ENCODE peak calls at places on chromosomes 12 and 14, in ten cellular contexts. One of them, this sample, is unnamed.

GRCh38 chr12:15180975-15181683 is 40.1 kb downstream of the RERG start:
- DNase-seq in tibial nerve: no peak
- DNase-seq in esophagus squamous epithelium: no peak
- DNase-seq in ovary: no peak
- DNase-seq in Peyer's patch: no peak
- DNase-seq in adrenal gland: no peak
- DNase-seq in sigmoid colon: no peak
- DNase-seq in breast epithelium: no peak
- DNase-seq in stomach: no peak
- DNase-seq in transverse colon: no peak
- DNase-seq in this sample: no peak

GRCh38 chr12:120314220-120314619 is 12.1 kb downstream of the SIRT4 start:
- DNase-seq in Peyer's patch: no peak
- DNase-seq in adrenal gland: no peak
- DNase-seq in transverse colon: no peak
- DNase-seq in sigmoid colon: no peak
- DNase-seq in ovary: no peak
- DNase-seq in stomach: no peak
- DNase-seq in breast epithelium: no peak
- DNase-seq in tibial nerve: no peak
- DNase-seq in esophagus squamous epithelium: no peak
- DNase-seq in this sample: no peak

GRCh38 chr14:77009014-77009413 is 19.5 kb downstream of the IRF2BPL start:
- DNase-seq in tibial nerve: no peak
- DNase-seq in adrenal gland: no peak
- DNase-seq in esophagus squamous epithelium: no peak
- DNase-seq in transverse colon: no peak
- DNase-seq in sigmoid colon: no peak
- DNase-seq in Peyer's patch: no peak
- DNase-seq in stomach: no peak
- DNase-seq in ovary: no peak
- DNase-seq in breast epithelium: peak; percentile 48
- DNase-seq in this sample: no peak

GRCh38 chr14:99668307-99668997 is 15.6 kb upstream of the CYP46A1 start:
- DNase-seq in adrenal gland: no peak
- DNase-seq in tibial nerve: no peak
- DNase-seq in sigmoid colon: no peak
- DNase-seq in ovary: no peak
- DNase-seq in stomach: no peak
- DNase-seq in esophagus squamous epithelium: no peak
- DNase-seq in Peyer's patch: no peak
- DNase-seq in breast epithelium: no peak
- DNase-seq in transverse colon: no peak
- DNase-seq in this sample: no peak

GRCh38 chr14:85565862-85566296 is 35.9 kb downstream of the FLRT2 start:
- DNase-seq in ovary: no peak
- DNase-seq in sigmoid colon: no peak
- DNase-seq in Peyer's patch: no peak
- DNase-seq in adrenal gland: no peak
- DNase-seq in transverse colon: no peak
- DNase-seq in breast epithelium: no peak
- DNase-seq in tibial nerve: no peak
- DNase-seq in stomach: no peak
- DNase-seq in esophagus squamous epithelium: no peak
- DNase-seq in this sample: peak; percentile 24

GRCh38 chr12:89567691-89568239 is 41.9 kb upstream of the POC1B start:
- DNase-seq in transverse colon: no peak
- DNase-seq in tibial nerve: no peak
- DNase-seq in Peyer's patch: no peak
- DNase-seq in breast epithelium: no peak
- DNase-seq in stomach: no peak
- DNase-seq in sigmoid colon: no peak
- DNase-seq in ovary: no peak
- DNase-seq in esophagus squamous epithelium: no peak
- DNase-seq in adrenal gland: no peak
- DNase-seq in this sample: no peak

GRCh38 chr14:50318031-50318626 is 6.0 kb downstream of the DMAC2L start:
- DNase-seq in transverse colon: no peak
- DNase-seq in esophagus squamous epithelium: no peak
- DNase-seq in sigmoid colon: no peak
- DNase-seq in Peyer's patch: no peak
- DNase-seq in ovary: no peak
- DNase-seq in tibial nerve: no peak
- DNase-seq in breast epithelium: no peak
- DNase-seq in adrenal gland: no peak
- DNase-seq in stomach: no peak
- DNase-seq in this sample: no peak

GRCh38 chr12:131759176-131759575 is 48.3 kb downstream of the SFSWAP start:
- DNase-seq in tibial nerve: no peak
- DNase-seq in breast epithelium: no peak
- DNase-seq in Peyer's patch: no peak
- DNase-seq in stomach: no peak
- DNase-seq in adrenal gland: no peak
- DNase-seq in transverse colon: no peak
- DNase-seq in sigmoid colon: no peak
- DNase-seq in ovary: no peak
- DNase-seq in esophagus squamous epithelium: no peak
- DNase-seq in this sample: no peak

GRCh38 chr12:54304187-54304810 is 3.5 kb upstream of the NFE2 start:
- DNase-seq in stomach: peak; percentile 88
- DNase-seq in transverse colon: peak; percentile 69
- DNase-seq in Peyer's patch: peak; percentile 81
- DNase-seq in adrenal gland: peak; percentile 59
- DNase-seq in breast epithelium: peak; percentile 74
- DNase-seq in ovary: peak; percentile 49
- DNase-seq in tibial nerve: peak; percentile 60
- DNase-seq in esophagus squamous epithelium: peak; percentile 47
- DNase-seq in sigmoid colon: peak; percentile 71
- DNase-seq in this sample: peak; percentile 81

GRCh38 chr14:69768873-69769272 is 1.9 kb downstream of the SRSF5 start:
- DNase-seq in ovary: no peak
- DNase-seq in tibial nerve: no peak
- DNase-seq in transverse colon: no peak
- DNase-seq in Peyer's patch: no peak
- DNase-seq in stomach: no peak
- DNase-seq in adrenal gland: no peak
- DNase-seq in esophagus squamous epithelium: no peak
- DNase-seq in sigmoid colon: no peak
- DNase-seq in breast epithelium: no peak
- DNase-seq in this sample: no peak
- TF ChIP-seq POLR2A in ovary: no peak
- TF ChIP-seq POLR2A in tibial nerve: no peak
- TF ChIP-seq POLR2A in transverse colon: no peak
- TF ChIP-seq POLR2A in Peyer's patch: no peak
- TF ChIP-seq POLR2A in stomach: no peak
- TF ChIP-seq POLR2A in adrenal gland: no peak
- TF ChIP-seq POLR2A in esophagus squamous epithelium: no peak
- TF ChIP-seq POLR2A in sigmoid colon: no peak
- TF ChIP-seq POLR2A in breast epithelium: no peak
- TF ChIP-seq POLR2A in this sample: no peak

GRCh38 chr14:104388631-104389325 is 190.8 kb upstream of the C14orf180 start:
- DNase-seq in esophagus squamous epithelium: no peak
- DNase-seq in adrenal gland: no peak
- DNase-seq in breast epithelium: no peak
- DNase-seq in tibial nerve: no peak
- DNase-seq in sigmoid colon: peak; percentile 60
- DNase-seq in Peyer's patch: peak; percentile 15
- DNase-seq in stomach: peak; percentile 23
- DNase-seq in transverse colon: no peak
- DNase-seq in ovary: no peak
- DNase-seq in this sample: no peak
- H3K27me3 ChIP-seq in esophagus squamous epithelium: no peaks in the 10 kb centered on the region
- H3K27me3 ChIP-seq in adrenal gland: no peaks in the 10 kb centered on the region
- H3K27me3 ChIP-seq in breast epithelium: peaks cover 51% of the 10 kb centered on the region
- H3K27me3 ChIP-seq in tibial nerve: no peaks in the 10 kb centered on the region
- H3K27me3 ChIP-seq in sigmoid colon: no peaks in the 10 kb centered on the region
- H3K27me3 ChIP-seq in Peyer's patch: no peaks in the 10 kb centered on the region
- H3K27me3 ChIP-seq in stomach: peaks cover 3% of the 10 kb centered on the region
- H3K27me3 ChIP-seq in transverse colon: peaks cover 5% of the 10 kb centered on the region
- H3K27me3 ChIP-seq in ovary: no peaks in the 10 kb centered on the region
- H3K27me3 ChIP-seq in this sample: no peaks in the 10 kb centered on the region

GRCh38 chr12:46219892-46220655 is 48.8 kb downstream of the SLC38A1 start:
- DNase-seq in sigmoid colon: no peak
- DNase-seq in adrenal gland: no peak
- DNase-seq in breast epithelium: no peak
- DNase-seq in esophagus squamous epithelium: no peak
- DNase-seq in ovary: no peak
- DNase-seq in stomach: no peak
- DNase-seq in transverse colon: peak; percentile 18
- DNase-seq in Peyer's patch: peak; percentile 40
- DNase-seq in tibial nerve: no peak
- DNase-seq in this sample: no peak

GRCh38 chr12:46222642-46223041 is 46.2 kb downstream of the SLC38A1 start:
- DNase-seq in ovary: no peak
- DNase-seq in transverse colon: no peak
- DNase-seq in sigmoid colon: no peak
- DNase-seq in esophagus squamous epithelium: no peak
- DNase-seq in tibial nerve: no peak
- DNase-seq in Peyer's patch: no peak
- DNase-seq in stomach: no peak
- DNase-seq in breast epithelium: no peak
- DNase-seq in adrenal gland: no peak
- DNase-seq in this sample: no peak

GRCh38 chr12:46219147-46219891 is 49.5 kb downstream of the SLC38A1 start:
- DNase-seq in Peyer's patch: no peak
- DNase-seq in stomach: no peak
- DNase-seq in sigmoid colon: no peak
- DNase-seq in breast epithelium: no peak
- DNase-seq in adrenal gland: no peak
- DNase-seq in transverse colon: no peak
- DNase-seq in ovary: no peak
- DNase-seq in esophagus squamous epithelium: no peak
- DNase-seq in tibial nerve: no peak
- DNase-seq in this sample: no peak

GRCh38 chr12:46223047-46223446 is 45.8 kb downstream of the SLC38A1 start:
- DNase-seq in transverse colon: no peak
- DNase-seq in adrenal gland: no peak
- DNase-seq in stomach: no peak
- DNase-seq in sigmoid colon: no peak
- DNase-seq in Peyer's patch: no peak
- DNase-seq in tibial nerve: no peak
- DNase-seq in breast epithelium: no peak
- DNase-seq in ovary: no peak
- DNase-seq in esophagus squamous epithelium: no peak
- DNase-seq in this sample: no peak

GRCh38 chr12:46221255-46222128 is 47.4 kb downstream of the SLC38A1 start:
- DNase-seq in tibial nerve: no peak
- DNase-seq in Peyer's patch: no peak
- DNase-seq in stomach: no peak
- DNase-seq in breast epithelium: no peak
- DNase-seq in sigmoid colon: no peak
- DNase-seq in esophagus squamous epithelium: no peak
- DNase-seq in ovary: no peak
- DNase-seq in adrenal gland: no peak
- DNase-seq in transverse colon: no peak
- DNase-seq in this sample: no peak
- TF ChIP-seq POLR2A in tibial nerve: no peak
- TF ChIP-seq POLR2A in Peyer's patch: no peak
- TF ChIP-seq POLR2A in stomach: no peak
- TF ChIP-seq POLR2A in breast epithelium: no peak
- TF ChIP-seq POLR2A in sigmoid colon: no peak
- TF ChIP-seq POLR2A in esophagus squamous epithelium: no peak
- TF ChIP-seq POLR2A in ovary: no peak
- TF ChIP-seq POLR2A in adrenal gland: no peak
- TF ChIP-seq POLR2A in transverse colon: no peak
- TF ChIP-seq POLR2A in this sample: no peak

GRCh38 chr12:113058553-113058952 is 2.0 kb downstream of the DTX1 start:
- DNase-seq in tibial nerve: no peak
- DNase-seq in sigmoid colon: no peak
- DNase-seq in esophagus squamous epithelium: no peak
- DNase-seq in breast epithelium: no peak
- DNase-seq in stomach: no peak
- DNase-seq in adrenal gland: no peak
- DNase-seq in ovary: no peak
- DNase-seq in transverse colon: no peak
- DNase-seq in Peyer's patch: no peak
- DNase-seq in this sample: no peak

GRCh38 chr12:113056631-113057488 is at the start of gene DTX1:
- DNase-seq in sigmoid colon: no peak
- DNase-seq in ovary: no peak
- DNase-seq in esophagus squamous epithelium: no peak
- DNase-seq in adrenal gland: peak; percentile 38
- DNase-seq in tibial nerve: no peak
- DNase-seq in transverse colon: no peak
- DNase-seq in stomach: no peak
- DNase-seq in Peyer's patch: peak; percentile 53
- DNase-seq in breast epithelium: no peak
- DNase-seq in this sample: peak; percentile 33

GRCh38 chr12:113056381-113056630 is 224 bp upstream of the DTX1 start:
- DNase-seq in esophagus squamous epithelium: no peak
- DNase-seq in stomach: no peak
- DNase-seq in sigmoid colon: no peak
- DNase-seq in Peyer's patch: no peak
- DNase-seq in breast epithelium: no peak
- DNase-seq in adrenal gland: no peak
- DNase-seq in tibial nerve: no peak
- DNase-seq in ovary: no peak
- DNase-seq in transverse colon: no peak
- DNase-seq in this sample: no peak

GRCh38 chr12:113059071-113059595 is 2.6 kb downstream of the DTX1 start:
- DNase-seq in esophagus squamous epithelium: no peak
- DNase-seq in tibial nerve: no peak
- DNase-seq in adrenal gland: no peak
- DNase-seq in transverse colon: no peak
- DNase-seq in Peyer's patch: no peak
- DNase-seq in sigmoid colon: no peak
- DNase-seq in breast epithelium: no peak
- DNase-seq in stomach: no peak
- DNase-seq in ovary: no peak
- DNase-seq in this sample: no peak

DNA sequence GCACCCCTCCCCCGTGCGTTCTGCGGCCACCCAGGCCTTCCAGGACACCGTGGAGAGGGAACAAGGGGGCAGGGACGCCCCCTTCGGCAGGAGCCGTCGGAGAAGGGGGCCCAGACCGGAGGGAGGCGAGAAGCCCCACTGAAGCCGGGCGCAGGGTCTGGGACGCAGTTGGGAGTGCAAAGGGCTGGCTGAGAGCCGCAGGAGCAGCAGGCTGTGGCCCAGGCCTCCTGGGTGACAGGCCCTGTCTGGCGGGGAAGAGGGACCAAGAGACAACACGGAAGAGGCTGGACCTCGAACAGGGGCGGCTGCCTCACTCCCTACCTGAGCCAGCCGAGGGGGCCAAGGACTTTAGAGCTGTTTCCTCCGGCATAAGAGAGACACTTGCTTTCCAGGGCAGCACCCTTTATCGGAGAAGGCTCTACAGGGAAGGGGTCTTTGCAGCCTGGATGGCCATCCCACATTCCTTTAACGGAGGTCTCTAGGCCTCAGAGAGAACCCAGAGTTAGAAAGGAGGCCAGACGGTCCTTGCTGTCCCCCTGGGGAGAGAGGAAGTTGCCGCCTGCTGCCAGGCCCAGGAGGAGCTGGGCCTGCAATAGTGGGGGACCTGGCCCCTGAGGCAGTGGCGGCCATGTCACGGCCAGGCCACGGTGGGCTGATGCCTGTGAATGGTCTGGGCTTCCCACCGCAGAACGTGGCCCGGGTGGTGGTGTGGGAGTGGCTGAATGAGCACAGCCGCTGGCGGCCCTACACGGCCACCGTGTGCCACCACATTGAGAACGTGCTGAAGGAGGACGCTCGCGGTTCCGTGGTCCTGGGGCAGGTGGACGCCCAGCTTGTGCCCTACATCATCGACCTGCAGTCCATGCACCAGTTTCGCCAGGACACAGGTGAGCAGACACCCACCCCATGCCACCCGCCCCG is 1.3 kb downstream of the DTX1 start:
- DNase-seq in stomach: no peak
- DNase-seq in sigmoid colon: no peak
- DNase-seq in esophagus squamous epithelium: no peak
- DNase-seq in Peyer's patch: no peak
- DNase-seq in tibial nerve: no peak
- DNase-seq in transverse colon: no peak
- DNase-seq in adrenal gland: no peak
- DNase-seq in breast epithelium: no peak
- DNase-seq in ovary: no peak
- DNase-seq in this sample: no peak
- H3K27me3 ChIP-seq in stomach: peaks cover 30% of the 10 kb centered on the region
- H3K27me3 ChIP-seq in sigmoid colon: peaks cover 35% of the 10 kb centered on the region
- H3K27me3 ChIP-seq in esophagus squamous epithelium: peaks cover 11% of the 10 kb centered on the region
- H3K27me3 ChIP-seq in Peyer's patch: peaks cover 12% of the 10 kb centered on the region
- H3K27me3 ChIP-seq in tibial nerve: no peaks in the 10 kb centered on the region
- H3K27me3 ChIP-seq in transverse colon: peaks cover 52% of the 10 kb centered on the region
- H3K27me3 ChIP-seq in adrenal gland: peaks cover 9% of the 10 kb centered on the region
- H3K27me3 ChIP-seq in breast epithelium: peaks cover 7% of the 10 kb centered on the region
- H3K27me3 ChIP-seq in ovary: no peaks in the 10 kb centered on the region
- H3K27me3 ChIP-seq in this sample: no peaks in the 10 kb centered on the region

This sample was measured in body of pancreas.